ENCODE peak calls at places on chromosomes 13 and 19, in four cellular contexts. B, F, P and X are unnamed samples.

GRCh38 chr13:26881154-26881553 is 120.6 kb upstream of the GPR12 start:
- DNase-seq in B (peak), P (no peak), F (no peak), X (peak)

GRCh38 chr19:4044927-4045557 is 21.7 kb downstream of the ZBTB7A start:
- DNase-seq in P (no peak), B (no peak), F (no peak), X (no peak)

GRCh38 chr19:18809149-18809978 is 18.3 kb upstream of the COMP start:
- DNase-seq in F (peak), P (peak), B (peak), X (peak)

GRCh38 chr19:17777840-17778620 is 16.9 kb upstream of the B3GNT3 start:
- DNase-seq in F (peak), P (no peak), B (peak), X (peak)

GRCh38 chr13:33281951-33282595 is 3.5 kb downstream of the STARD13 start:
- DNase-seq in F (no peak), B (peak), P (peak), X (peak)

GRCh38 chr19:38021356-38021755 is 114.3 kb downstream of the SIPA1L3 start:
- DNase-seq in F (no peak), B (no peak), P (no peak), X (no peak)

GRCh38 chr13:48860369-48860768 is 115.3 kb upstream of the FNDC3A start:
- DNase-seq in F (no peak), B (no peak), P (no peak), X (no peak)

GRCh38 chr19:3814648-3815047 is 28.5 kb upstream of the MATK start:
- DNase-seq in B (no peak), F (no peak), P (no peak), X (no peak)

GRCh38 chr13:25241007-25241406 is 46.3 kb downstream of the MTMR6 start:
- DNase-seq in B (no peak), F (no peak), P (peak), X (no peak)

GRCh38 chr13:76828316-76828741 is 57.9 kb downstream of the KCTD12 start:
- DNase-seq in B (peak), P (no peak), F (no peak), X (no peak)

GRCh38 chr13:22934744-22935523 is 245.8 kb upstream of the SGCG start:
- DNase-seq in F (peak), B (no peak), P (no peak), X (no peak)

GRCh38 chr13:45328661-45329105 is 12.3 kb downstream of the TPT1 start:
- DNase-seq in F (no peak), B (no peak), P (no peak), X (no peak)

GRCh38 chr19:13109361-13110098 is 6.9 kb upstream of the LYL1 start:
- DNase-seq in F (peak), P (no peak), B (no peak), X (no peak)